ENCODE peak calls at places on chromosomes 5 and 9, in five cellular contexts. One of them, this sample, is unnamed.

GRCh38 chr5:109650451-109650850 is 39.3 kb upstream of the MAN2A1 start:
- DNase-seq in tibial artery: no peak
- DNase-seq in aorta: no peak
- DNase-seq in astrocyte: no peak
- DNase-seq in mesenchymal stem cell: no peak
- DNase-seq in this sample: no peak

GRCh38 chr5:17269201-17269600 is 51.8 kb downstream of the BASP1 start:
- DNase-seq in tibial artery: no peak
- DNase-seq in aorta: no peak
- DNase-seq in astrocyte: no peak
- DNase-seq in mesenchymal stem cell: no peak
- DNase-seq in this sample: no peak

GRCh38 chr5:146722361-146722779 is 156.2 kb downstream of the PPP2R2B start:
- DNase-seq in tibial artery: no peak
- DNase-seq in aorta: no peak
- DNase-seq in astrocyte: peak; percentile 67
- DNase-seq in mesenchymal stem cell: peak; percentile 11
- DNase-seq in this sample: peak; percentile 69

GRCh38 chr5:159878988-159879471 is 37.3 kb upstream of the ADRA1B start:
- DNase-seq in tibial artery: peak; percentile 88
- DNase-seq in aorta: peak; percentile 80
- DNase-seq in astrocyte: peak; percentile 84
- DNase-seq in mesenchymal stem cell: peak; percentile 94
- DNase-seq in this sample: peak; percentile 84

GRCh38 chr5:139592289-139592688 is 31.1 kb downstream of the UBE2D2 start:
- DNase-seq in tibial artery: no peak
- DNase-seq in aorta: no peak
- DNase-seq in astrocyte: no peak
- DNase-seq in mesenchymal stem cell: no peak
- DNase-seq in this sample: no peak

GRCh38 chr5:176492431-176492830 is 44.2 kb downstream of the FAF2 start:
- DNase-seq in tibial artery: no peak
- DNase-seq in aorta: no peak
- DNase-seq in astrocyte: peak; percentile 47
- DNase-seq in mesenchymal stem cell: no peak
- DNase-seq in this sample: no peak

GRCh38 chr5:9361835-9362234 is 184.0 kb downstream of the SEMA5A start:
- DNase-seq in tibial artery: no peak
- DNase-seq in aorta: no peak
- DNase-seq in astrocyte: no peak
- DNase-seq in mesenchymal stem cell: peak; percentile 58
- DNase-seq in this sample: peak; percentile 41

GRCh38 chr5:17305964-17306725 is 88.7 kb downstream of the BASP1 start:
- DNase-seq in tibial artery: peak; percentile 87
- DNase-seq in aorta: peak; percentile 79
- DNase-seq in astrocyte: peak; percentile 93
- DNase-seq in mesenchymal stem cell: peak; percentile 87
- DNase-seq in this sample: peak; percentile 71

GRCh38 chr9:71769175-71770165 is 1.2 kb upstream of the CEMIP2 start:
- DNase-seq in tibial artery: peak; percentile 94
- DNase-seq in aorta: peak; percentile 89
- DNase-seq in astrocyte: no peak
- DNase-seq in mesenchymal stem cell: peak; percentile 45
- DNase-seq in this sample: peak; percentile 79

GRCh38 chr5:159249158-159249557 is 13.9 kb upstream of the UBLCP1 start:
- DNase-seq in tibial artery: no peak
- DNase-seq in aorta: no peak
- DNase-seq in astrocyte: no peak
- DNase-seq in mesenchymal stem cell: no peak
- DNase-seq in this sample: no peak

GRCh38 chr5:15286659-15287058 is 213.3 kb upstream of the FBXL7 start:
- DNase-seq in tibial artery: no peak
- DNase-seq in aorta: no peak
- DNase-seq in astrocyte: no peak
- DNase-seq in mesenchymal stem cell: no peak
- DNase-seq in this sample: peak; percentile 15

GRCh38 chr5:120396186-120396585 is 67.9 kb upstream of the PRR16 start:
- DNase-seq in tibial artery: no peak
- DNase-seq in aorta: no peak
- DNase-seq in astrocyte: peak; percentile 27
- DNase-seq in mesenchymal stem cell: peak; percentile 63
- DNase-seq in this sample: peak; percentile 66

GRCh38 chr5:35294017-35294416 is 63.7 kb upstream of the PRLR start:
- DNase-seq in tibial artery: no peak
- DNase-seq in aorta: no peak
- DNase-seq in astrocyte: no peak
- DNase-seq in mesenchymal stem cell: no peak
- DNase-seq in this sample: no peak

GRCh38 chr9:92650839-92651621 is 18.9 kb downstream of the IPPK start:
- DNase-seq in tibial artery: peak; percentile 68
- DNase-seq in aorta: peak; percentile 63
- DNase-seq in astrocyte: peak; percentile 75
- DNase-seq in mesenchymal stem cell: peak; percentile 59
- DNase-seq in this sample: peak; percentile 61

GRCh38 chr9:7085357-7085756 is 327.6 kb downstream of the KDM4C start:
- DNase-seq in tibial artery: no peak
- DNase-seq in aorta: no peak
- DNase-seq in astrocyte: no peak
- DNase-seq in mesenchymal stem cell: no peak
- DNase-seq in this sample: no peak

GRCh38 chr5:10590226-10591047 is 26.6 kb downstream of the ANKRD33B start:
- DNase-seq in tibial artery: peak; percentile 29
- DNase-seq in aorta: no peak
- DNase-seq in astrocyte: peak; percentile 72
- DNase-seq in mesenchymal stem cell: peak; percentile 71
- DNase-seq in this sample: peak; percentile 44

GRCh38 chr9:123020796-123021195 is 12.7 kb upstream of the GPR21 start:
- DNase-seq in tibial artery: no peak
- DNase-seq in aorta: no peak
- DNase-seq in astrocyte: no peak
- DNase-seq in mesenchymal stem cell: no peak
- DNase-seq in this sample: peak; percentile 71

GRCh38 chr5:139795074-139796001 is at the start of gene PSD2:
- DNase-seq in tibial artery: no peak
- DNase-seq in aorta: peak; percentile 56
- DNase-seq in astrocyte: no peak
- DNase-seq in mesenchymal stem cell: no peak
- DNase-seq in this sample: peak; percentile 59

GRCh38 chr5:73867344-73868335 is 241.6 kb downstream of the ARHGEF28 start:
- DNase-seq in tibial artery: no peak
- DNase-seq in aorta: no peak
- DNase-seq in astrocyte: peak; percentile 47
- DNase-seq in mesenchymal stem cell: peak; percentile 67
- DNase-seq in this sample: peak; percentile 66

GRCh38 chr5:163409384-163409783 is 28.0 kb upstream of the CCNG1 start:
- DNase-seq in tibial artery: no peak
- DNase-seq in aorta: no peak
- DNase-seq in astrocyte: no peak
- DNase-seq in mesenchymal stem cell: no peak
- DNase-seq in this sample: no peak

GRCh38 chr9:23731373-23731772 is 94.7 kb downstream of the ELAVL2 start:
- DNase-seq in tibial artery: no peak
- DNase-seq in aorta: no peak
- DNase-seq in astrocyte: no peak
- DNase-seq in mesenchymal stem cell: no peak
- DNase-seq in this sample: no peak

GRCh38 chr5:156922207-156922792 is 40.7 kb downstream of the TIMD4 start:
- DNase-seq in tibial artery: no peak
- DNase-seq in aorta: no peak
- DNase-seq in astrocyte: no peak
- DNase-seq in mesenchymal stem cell: no peak
- DNase-seq in this sample: no peak

GRCh38 chr5:64585654-64586053 is 79.8 kb downstream of the RGS7BP start:
- DNase-seq in tibial artery: no peak
- DNase-seq in aorta: no peak
- DNase-seq in astrocyte: no peak
- DNase-seq in mesenchymal stem cell: no peak
- DNase-seq in this sample: no peak

GRCh38 chr9:122206118-122207046 is 22.4 kb downstream of the LHX6 start:
- DNase-seq in tibial artery: no peak
- DNase-seq in aorta: no peak
- DNase-seq in astrocyte: peak; percentile 84
- DNase-seq in mesenchymal stem cell: peak; percentile 40
- DNase-seq in this sample: peak; percentile 90

GRCh38 chr9:105281926-105282325 is 37.5 kb downstream of the SLC44A1 start:
- DNase-seq in tibial artery: no peak
- DNase-seq in aorta: no peak
- DNase-seq in astrocyte: peak; percentile 35
- DNase-seq in mesenchymal stem cell: peak; percentile 55
- DNase-seq in this sample: no peak

GRCh38 chr5:178327931-178328711 is 95.5 kb upstream of the PHYKPL start:
- DNase-seq in tibial artery: no peak
- DNase-seq in aorta: peak; percentile 38
- DNase-seq in astrocyte: no peak
- DNase-seq in mesenchymal stem cell: no peak
- DNase-seq in this sample: no peak

GRCh38 chr5:178327446-178327845 is 94.8 kb upstream of the PHYKPL start:
- DNase-seq in tibial artery: no peak
- DNase-seq in aorta: peak; percentile 23
- DNase-seq in astrocyte: no peak
- DNase-seq in mesenchymal stem cell: no peak
- DNase-seq in this sample: no peak

GRCh38 chr5:178329331-178329730 is 96.7 kb upstream of the PHYKPL start:
- DNase-seq in tibial artery: no peak
- DNase-seq in aorta: peak; percentile 32
- DNase-seq in astrocyte: no peak
- DNase-seq in mesenchymal stem cell: no peak
- DNase-seq in this sample: no peak

GRCh38 chr5:178330791-178331404 is 98.3 kb upstream of the PHYKPL start:
- DNase-seq in tibial artery: no peak
- DNase-seq in aorta: peak; percentile 49
- DNase-seq in astrocyte: no peak
- DNase-seq in mesenchymal stem cell: no peak
- DNase-seq in this sample: no peak

DNA sequence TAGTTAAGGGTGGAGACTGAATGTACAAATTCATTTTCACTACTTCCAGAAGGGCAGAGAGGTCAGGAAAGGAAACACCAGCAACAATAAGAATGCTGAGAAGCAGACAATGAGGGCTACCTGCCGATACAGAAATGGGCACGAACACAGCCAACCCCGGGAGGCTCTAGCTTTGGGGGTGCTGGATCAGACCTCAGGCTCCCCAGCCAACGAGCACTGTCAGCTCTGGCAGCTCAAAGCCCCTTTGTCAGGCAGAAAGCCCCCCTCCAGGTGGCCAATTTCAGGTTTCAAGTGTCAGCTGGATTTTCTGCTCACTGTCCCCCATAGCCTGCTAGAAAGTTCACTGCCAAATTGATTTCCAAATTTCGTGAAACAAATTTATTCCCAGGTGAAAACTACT is 96.2 kb upstream of the PHYKPL start:
- DNase-seq in tibial artery: no peak
- DNase-seq in aorta: no peak
- DNase-seq in astrocyte: no peak
- DNase-seq in mesenchymal stem cell: no peak
- DNase-seq in this sample: no peak
- H3K4me1 ChIP-seq in tibial artery: peaks cover 12% of the 10 kb centered on the region
- H3K4me1 ChIP-seq in aorta: no peaks in the 10 kb centered on the region
- H3K4me1 ChIP-seq in astrocyte: no peaks in the 10 kb centered on the region
- H3K4me1 ChIP-seq in mesenchymal stem cell: no peaks in the 10 kb centered on the region
- H3K4me1 ChIP-seq in this sample: peaks cover 16% of the 10 kb centered on the region

GRCh38 chr9:136619742-136620440 is 42.8 kb upstream of the EGFL7 start:
- DNase-seq in tibial artery: peak; percentile 82
- DNase-seq in aorta: peak; percentile 91
- DNase-seq in astrocyte: no peak
- DNase-seq in mesenchymal stem cell: peak; percentile 92
- DNase-seq in this sample: no peak

GRCh38 chr9:136621734-136622093 is 41.0 kb upstream of the EGFL7 start:
- DNase-seq in tibial artery: no peak
- DNase-seq in aorta: no peak
- DNase-seq in astrocyte: no peak
- DNase-seq in mesenchymal stem cell: no peak
- DNase-seq in this sample: no peak

GRCh38 chr9:136622538-136622948 is 40.2 kb upstream of the EGFL7 start:
- DNase-seq in tibial artery: no peak
- DNase-seq in aorta: no peak
- DNase-seq in astrocyte: no peak
- DNase-seq in mesenchymal stem cell: no peak
- DNase-seq in this sample: no peak

GRCh38 chr9:136620441-136621018 is 42.2 kb upstream of the EGFL7 start:
- DNase-seq in tibial artery: no peak
- DNase-seq in aorta: no peak
- DNase-seq in astrocyte: no peak
- DNase-seq in mesenchymal stem cell: no peak
- DNase-seq in this sample: no peak

GRCh38 chr9:136621019-136621733 is 41.5 kb upstream of the EGFL7 start:
- DNase-seq in tibial artery: no peak
- DNase-seq in aorta: no peak
- DNase-seq in astrocyte: no peak
- DNase-seq in mesenchymal stem cell: no peak
- DNase-seq in this sample: peak; percentile 62
- H3K27me3 ChIP-seq in tibial artery: no peaks in the 10 kb centered on the region
- H3K27me3 ChIP-seq in aorta: no peaks in the 10 kb centered on the region
- H3K27me3 ChIP-seq in astrocyte: no peaks in the 10 kb centered on the region
- H3K27me3 ChIP-seq in mesenchymal stem cell: no peaks in the 10 kb centered on the region
- H3K27me3 ChIP-seq in this sample: peaks cover 27% of the 10 kb centered on the region

DNA sequence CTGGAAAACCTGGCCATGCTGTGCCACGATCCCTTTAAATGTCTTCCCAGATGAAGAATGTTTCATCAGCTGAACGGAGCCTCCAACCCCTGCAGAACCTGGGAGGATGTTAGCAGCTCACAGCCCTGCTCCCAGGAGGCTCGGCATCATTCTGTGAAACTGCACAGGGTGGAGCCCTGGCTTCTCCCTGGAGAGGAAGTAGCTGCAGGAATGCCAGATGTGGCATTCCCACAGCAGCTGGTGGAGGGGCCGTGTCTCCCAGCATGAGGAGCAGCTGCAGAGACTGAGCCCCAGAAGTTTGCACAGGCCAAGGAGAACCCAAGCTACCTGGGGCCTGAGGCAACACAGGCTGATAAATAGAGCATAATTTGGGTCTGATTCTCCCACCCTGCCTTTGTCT is 165.8 kb upstream of the MAP3K1 start:
- DNase-seq in tibial artery: no peak
- DNase-seq in aorta: no peak
- DNase-seq in astrocyte: no peak
- DNase-seq in mesenchymal stem cell: peak; percentile 38
- DNase-seq in this sample: peak; percentile 57
- H3K4me3 ChIP-seq in tibial artery: no peak overlapping the region
- H3K4me3 ChIP-seq in aorta: no peak overlapping the region
- H3K4me3 ChIP-seq in astrocyte: no peak overlapping the region
- H3K4me3 ChIP-seq in mesenchymal stem cell: no peak overlapping the region
- H3K4me3 ChIP-seq in this sample: no peak overlapping the region

GRCh38 chr5:173920866-173921265 is 32.7 kb downstream of the CPEB4 start:
- DNase-seq in tibial artery: no peak
- DNase-seq in aorta: no peak
- DNase-seq in astrocyte: peak; percentile 40
- DNase-seq in mesenchymal stem cell: no peak
- DNase-seq in this sample: no peak

GRCh38 chr5:173917788-173918786 is 29.9 kb downstream of the CPEB4 start:
- DNase-seq in tibial artery: peak; percentile 76
- DNase-seq in aorta: peak; percentile 68
- DNase-seq in astrocyte: peak; percentile 91
- DNase-seq in mesenchymal stem cell: peak; percentile 93
- DNase-seq in this sample: peak; percentile 79

GRCh38 chr5:173922527-173922926 is 34.4 kb downstream of the CPEB4 start:
- DNase-seq in tibial artery: no peak
- DNase-seq in aorta: no peak
- DNase-seq in astrocyte: no peak
- DNase-seq in mesenchymal stem cell: no peak
- DNase-seq in this sample: no peak

GRCh38 chr5:173919443-173919842 is 31.3 kb downstream of the CPEB4 start:
- DNase-seq in tibial artery: no peak
- DNase-seq in aorta: no peak
- DNase-seq in astrocyte: no peak
- DNase-seq in mesenchymal stem cell: no peak
- DNase-seq in this sample: no peak

GRCh38 chr5:173920024-173920753 is 32.0 kb downstream of the CPEB4 start:
- DNase-seq in tibial artery: no peak
- DNase-seq in aorta: no peak
- DNase-seq in astrocyte: peak; percentile 31
- DNase-seq in mesenchymal stem cell: no peak
- DNase-seq in this sample: no peak
- H3K4me1 ChIP-seq in tibial artery: peaks cover 54% of the 10 kb centered on the region
- H3K4me1 ChIP-seq in aorta: peaks cover 3% of the 10 kb centered on the region
- H3K4me1 ChIP-seq in astrocyte: peaks cover 22% of the 10 kb centered on the region
- H3K4me1 ChIP-seq in mesenchymal stem cell: peaks cover 6% of the 10 kb centered on the region
- H3K4me1 ChIP-seq in this sample: peaks cover 57% of the 10 kb centered on the region